ENCODE peak calls at places on chromosomes 1 and 21, in five cellular contexts. J, V, Q, N and S are unnamed samples.

GRCh38 chr1:85339089-85339488 is 62.7 kb upstream of the BCL10 start:
- DNase-seq in Q (peak), J (no peak), N (no peak), V (no peak), S (no peak)

GRCh38 chr1:234925440-234926251 is 203.0 kb downstream of the TOMM20 start:
- DNase-seq in V (no peak), N (no peak), J (no peak), Q (peak), S (peak)

GRCh38 chr21:44778499-44778911 is 23.1 kb downstream of the UBE2G2 start:
- DNase-seq in V (no peak), J (no peak), N (no peak), Q (no peak), S (no peak)

GRCh38 chr1:147072371-147073061 is 99.8 kb downstream of the PRKAB2 start:
- DNase-seq in Q (peak), N (no peak), J (peak), V (no peak), S (no peak)

GRCh38 chr1:58901008-58901407 is 117.2 kb upstream of the JUN start:
- DNase-seq in N (no peak), V (no peak), J (no peak), Q (no peak), S (no peak)

GRCh38 chr1:152162826-152163463 is 3.9 kb upstream of the RPTN start:
- DNase-seq in N (no peak), V (no peak), Q (peak), J (no peak), S (no peak)

GRCh38 chr1:59186656-59187055 is 110.2 kb upstream of the FGGY start:
- DNase-seq in V (no peak), N (no peak), J (no peak), Q (peak), S (no peak)

GRCh38 chr1:32939655-32940371 is 24.8 kb downstream of the RNF19B start:
- DNase-seq in J (no peak), N (no peak), Q (peak), V (no peak), S (no peak)

GRCh38 chr1:3030663-3031381 is 9.6 kb downstream of the ACTRT2 start:
- DNase-seq in J (no peak), V (peak), Q (no peak), N (no peak), S (no peak)

GRCh38 chr1:84122780-84123382 is 21.2 kb upstream of the PRKACB start:
- DNase-seq in N (no peak), V (no peak), J (peak), Q (peak), S (peak)

GRCh38 chr1:220887202-220887867 is 8.1 kb downstream of the HLX start:
- DNase-seq in J (peak), N (no peak), Q (no peak), V (no peak), S (no peak)

GRCh38 chr1:208194944-208195343 is 49.2 kb downstream of the PLXNA2 start:
- DNase-seq in N (no peak), Q (no peak), J (no peak), V (no peak), S (no peak)